ENCODE peak calls at places on chromosomes 11 and 22, in nine cellular contexts. Q is cardiac muscle cell, T is upper lobe of right lung, X is psoas muscle, P is adrenal gland, W is endodermal cell, B is colonic mucosa, O is fibroblast of lung, K is IMR-90. G is an unnamed sample.

GRCh38 chr11:131185915-131186314 is 184.5 kb upstream of the NTM start:
- DNase-seq in Q (peak; percentile 40), T (no peak), X (no peak), P (no peak), W (no peak), B (no peak), O (no peak), K (no peak), G (no peak)

GRCh38 chr11:32891657-32892354 is 805 bp upstream of the QSER1 start:
- DNase-seq in Q (no peak), T (no peak), X (no peak), P (no peak), W (no peak), B (peak; percentile 53), O (peak; percentile 25), K (no peak), G (no peak)

GRCh38 chr22:42803454-42803853 is 53.6 kb downstream of the ARFGAP3 start:
- DNase-seq in Q (no peak), T (no peak), X (peak; percentile 79), P (peak; percentile 27), W (no peak), B (no peak), O (no peak), K (no peak), G (no peak)

GRCh38 chr11:76680517-76681425 is 10.2 kb upstream of the LRRC32 start:
- DNase-seq in Q (peak; percentile 90), T (no peak), X (peak; percentile 75), P (peak; percentile 83), W (peak; percentile 95), B (peak; percentile 83), O (peak; percentile 74), K (peak; percentile 66), G (peak; percentile 65)

GRCh38 chr11:26247340-26247739 is 84.6 kb upstream of the ANO3 start:
- DNase-seq in Q (no peak), T (no peak), X (no peak), P (no peak), W (no peak), B (no peak), O (peak; percentile 85), K (peak; percentile 81), G (no peak)

GRCh38 chr11:32312865-32313403 is 122.4 kb downstream of the WT1 start:
- DNase-seq in Q (peak; percentile 67), T (no peak), X (no peak), P (peak; percentile 74), W (peak; percentile 85), B (peak; percentile 18), O (peak; percentile 76), K (peak; percentile 52), G (no peak)

GRCh38 chr11:120985718-120986569 is 38.0 kb upstream of the TBCEL start:
- DNase-seq in Q (peak; percentile 80), T (peak; percentile 81), X (peak; percentile 61), P (peak; percentile 72), W (peak; percentile 87), B (peak; percentile 38), O (peak; percentile 54), K (peak; percentile 29), G (peak; percentile 32)

GRCh38 chr22:23796461-23796860 is 9.7 kb downstream of the SMARCB1 start:
- DNase-seq in Q (no peak), T (no peak), X (no peak), P (no peak), W (no peak), B (no peak), O (peak; percentile 39), K (no peak), G (no peak)

DNA sequence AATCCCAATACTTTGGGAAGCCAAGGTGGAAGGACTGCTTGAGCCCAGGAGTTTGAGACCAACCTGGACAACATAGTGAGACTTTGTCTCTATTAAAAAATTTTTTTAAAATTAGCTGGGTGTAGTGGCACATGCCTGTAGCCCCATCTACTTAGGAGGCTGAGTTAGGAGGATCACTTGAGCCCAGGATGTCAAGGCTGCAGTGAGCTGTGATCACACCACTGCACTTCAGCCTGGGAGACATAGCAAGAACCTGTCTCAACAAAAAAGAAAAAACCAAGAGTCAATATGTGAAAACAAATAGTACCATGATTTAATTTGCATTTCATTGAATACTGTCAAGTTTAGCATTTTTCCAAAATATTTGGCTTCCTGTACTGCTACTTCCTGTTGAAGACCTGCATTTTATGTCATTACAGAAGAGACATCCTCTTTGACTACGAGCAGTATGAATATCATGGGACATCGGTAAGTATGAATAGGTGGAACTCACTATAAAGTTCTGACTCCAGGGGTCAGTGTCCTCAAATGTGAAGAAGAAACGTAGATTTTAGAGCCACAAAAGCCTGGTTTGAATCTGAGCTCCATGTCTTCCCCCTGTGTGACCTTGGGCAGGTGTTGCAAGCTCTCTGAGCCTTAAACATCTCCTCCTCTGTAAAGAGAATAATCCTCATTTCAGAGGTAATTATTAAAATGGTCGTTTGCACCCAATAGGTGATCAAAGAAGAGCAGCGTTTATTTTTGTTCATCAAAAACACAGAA is 16.0 kb downstream of the CDC45 start:
- DNase-seq in Q (no peak), T (no peak), X (no peak), P (no peak), W (no peak), B (no peak), O (peak; percentile 57), K (peak; percentile 50), G (no peak)
- TF ChIP-seq CTCF in Q (peak; percentile 14), T (peak; percentile 30), X (peak; percentile 33), P (no peak), W (peak; percentile 65), B (no peak), O (no peak), K (peak; percentile 26), G (no peak)

GRCh38 chr11:118000067-118000849 is 14.1 kb downstream of the IL10RA start:
- DNase-seq in Q (no peak), T (no peak), X (no peak), P (no peak), W (no peak), B (no peak), O (no peak), K (no peak), G (no peak)

GRCh38 chr11:118002010-118002540 is 15.9 kb downstream of the IL10RA start:
- DNase-seq in Q (no peak), T (no peak), X (no peak), P (no peak), W (no peak), B (no peak), O (no peak), K (no peak), G (no peak)

GRCh38 chr11:118001494-118001971 is 15.3 kb downstream of the IL10RA start:
- DNase-seq in Q (no peak), T (no peak), X (no peak), P (no peak), W (no peak), B (no peak), O (no peak), K (no peak), G (no peak)

GRCh38 chr11:117999354-117999993 is 13.3 kb downstream of the IL10RA start:
- DNase-seq in Q (no peak), T (no peak), X (no peak), P (no peak), W (peak; percentile 31), B (no peak), O (no peak), K (no peak), G (no peak)

DNA sequence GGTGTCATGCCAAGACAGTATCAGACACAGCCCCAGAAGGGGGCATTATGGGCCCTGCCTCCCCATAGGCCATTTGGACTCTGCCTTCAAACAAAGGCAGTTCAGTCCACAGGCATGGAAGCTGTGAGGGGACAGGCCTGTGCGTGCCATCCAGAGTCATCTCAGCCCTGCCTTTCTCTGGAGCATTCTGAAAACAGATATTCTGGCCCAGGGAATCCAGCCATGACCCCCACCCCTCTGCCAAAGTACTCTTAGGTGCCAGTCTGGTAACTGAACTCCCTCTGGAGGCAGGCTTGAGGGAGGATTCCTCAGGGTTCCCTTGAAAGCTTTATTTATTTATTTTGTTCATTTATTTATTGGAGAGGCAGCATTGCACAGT is 14.6 kb downstream of the IL10RA start:
- DNase-seq in Q (no peak), T (no peak), X (no peak), P (peak; percentile 15), W (no peak), B (no peak), O (no peak), K (no peak), G (no peak)
- H3K4me1 ChIP-seq in Q (peaks cover 4% of the 10 kb centered on the region), T (peaks cover 26% of the 10 kb centered on the region), X (no peaks in the 10 kb centered on the region), P (no peaks in the 10 kb centered on the region), W (no peaks in the 10 kb centered on the region), B (peaks cover 7% of the 10 kb centered on the region), O (no peaks in the 10 kb centered on the region), K (no peaks in the 10 kb centered on the region), G (no peaks in the 10 kb centered on the region)

GRCh38 chr22:31244943-31245451 is 32.9 kb downstream of the LIMK2 start:
- DNase-seq in Q (no peak), T (no peak), X (no peak), P (no peak), W (no peak), B (no peak), O (no peak), K (no peak), G (no peak)

GRCh38 chr22:31241936-31242335 is 29.8 kb downstream of the LIMK2 start:
- DNase-seq in Q (no peak), T (no peak), X (no peak), P (no peak), W (no peak), B (no peak), O (no peak), K (peak; percentile 90), G (no peak)

GRCh38 chr22:31243339-31244043 is 31.4 kb downstream of the LIMK2 start:
- DNase-seq in Q (no peak), T (no peak), X (no peak), P (no peak), W (no peak), B (no peak), O (no peak), K (no peak), G (no peak)

GRCh38 chr22:31246687-31247086 is 34.6 kb downstream of the LIMK2 start:
- DNase-seq in Q (no peak), T (no peak), X (no peak), P (no peak), W (no peak), B (no peak), O (no peak), K (no peak), G (no peak)

DNA sequence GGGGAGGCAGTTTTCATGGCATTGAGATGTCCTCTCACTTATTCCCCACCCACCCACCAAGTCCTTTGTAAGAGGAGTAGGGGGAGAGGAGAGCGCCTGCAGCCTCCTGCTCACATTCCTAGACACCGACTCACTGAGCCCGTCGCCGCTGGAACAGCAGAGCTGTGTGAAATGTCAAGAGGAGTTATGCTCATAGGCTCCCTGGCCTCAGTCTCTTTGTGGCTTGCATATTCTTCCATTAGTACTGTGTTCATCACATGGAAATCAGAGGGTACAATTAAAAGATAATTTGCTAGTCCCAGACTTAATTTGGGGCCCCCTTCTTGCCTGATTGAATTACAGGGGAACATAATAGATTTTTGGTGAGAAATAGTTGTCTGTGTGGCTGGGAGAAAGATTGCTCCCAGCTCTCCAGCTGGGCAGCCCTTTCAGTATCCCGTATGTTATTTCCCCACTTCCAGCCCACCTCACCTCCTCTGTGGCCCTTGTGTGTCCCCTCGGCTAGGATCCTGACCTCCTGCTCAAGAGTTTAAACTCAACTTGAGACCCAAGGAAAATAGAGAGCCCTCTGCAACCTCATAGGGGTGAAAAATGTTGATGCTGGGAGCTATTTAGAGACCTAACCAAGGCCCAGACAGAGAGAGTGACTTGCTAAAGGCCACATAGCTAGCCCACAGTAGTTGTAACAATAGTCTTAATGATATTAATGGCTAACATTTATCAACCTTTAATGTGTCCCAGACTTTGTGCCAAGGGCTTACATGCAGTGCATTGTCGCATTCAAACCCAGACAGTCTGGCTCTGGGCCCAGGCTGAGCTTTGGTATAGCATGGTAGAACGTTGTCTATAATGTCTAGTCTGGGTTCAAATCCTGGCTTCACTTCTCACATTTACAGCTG is 32.2 kb downstream of the LIMK2 start:
- DNase-seq in Q (peak; percentile 69), T (no peak), X (peak; percentile 75), P (peak; percentile 45), W (peak; percentile 92), B (no peak), O (peak; percentile 61), K (peak; percentile 80), G (no peak)
- H3K27ac ChIP-seq in Q (peak overlapping the region; percentile 80), T (peak overlapping the region; percentile 17), X (peak overlapping the region; percentile 75), P (no peak overlapping the region), W (peak overlapping the region; percentile 94), B (no peak overlapping the region), O (no peak overlapping the region), K (peak overlapping the region; percentile 54), G (no peak overlapping the region)

DNA sequence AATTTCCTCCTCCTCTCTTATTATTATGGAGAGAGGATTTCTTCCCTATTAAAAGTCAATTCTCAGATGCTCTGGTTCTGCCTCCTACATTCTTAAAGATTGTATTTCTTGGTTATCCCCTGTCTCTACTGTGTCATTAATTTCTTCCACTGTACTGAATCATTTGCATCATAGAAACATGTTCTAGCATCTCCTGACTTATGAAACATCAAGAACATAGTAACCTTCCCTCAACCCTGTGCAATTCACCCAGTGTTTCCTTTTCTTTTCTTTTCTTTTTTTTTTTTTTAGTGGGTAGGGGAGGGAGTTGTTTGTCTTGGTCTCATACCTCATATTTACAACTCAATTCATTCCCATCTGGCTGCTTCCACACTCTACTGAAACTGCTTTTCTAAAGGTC is 288.0 kb upstream of the PLET1 start:
- DNase-seq in Q (no peak), T (no peak), X (no peak), P (no peak), W (no peak), B (no peak), O (no peak), K (no peak), G (no peak)
- TF ChIP-seq CTCF in Q (no peak), T (no peak), X (no peak), P (no peak), W (no peak), B (no peak), O (no peak), K (no peak), G (no peak)